ENCODE peak calls at places on chromosomes 13 and 19, in eight cellular contexts. F is naive thymus-derived CD8-positive, alpha-beta T cell; P is caudate nucleus; H is stimulated activated CD8-positive, alpha-beta memory T cell treated with anti-CD3 and anti-CD28 coated beads, Interleukin-15, amount 100 ng/mL, for 1 hour; L is HFF-Myc; M is cardiac fibroblast; A is NCI-H1694; D is dorsolateral prefrontal cortex. G is an unnamed sample.

GRCh38 chr19:5826531-5827341 is 12.8 kb downstream of the FUT6 start:
- DNase-seq in P (no peak), L (no peak), F (no peak), A (peak; percentile 38), H (no peak), M (peak; percentile 23), D (no peak), G (peak; percentile 6)

GRCh38 chr13:114112231-114112825 is 20.1 kb downstream of the RASA3 start:
- DNase-seq in D (no peak), A (no peak), M (no peak), L (no peak), P (no peak), H (no peak), F (no peak), G (no peak)

GRCh38 chr19:10043286-10043927 is 30.1 kb downstream of the RDH8 start:
- DNase-seq in M (peak; percentile 65), F (peak; percentile 1), H (no peak), D (no peak), L (no peak), A (no peak), P (no peak), G (no peak)

GRCh38 chr19:12155324-12155723 is 1.2 kb downstream of the ZNF625 start:
- DNase-seq in M (no peak), L (no peak), A (no peak), D (no peak), F (no peak), H (no peak), P (no peak), G (no peak)

GRCh38 chr13:39091586-39091985 is 53.3 kb downstream of the NHLRC3 start:
- DNase-seq in P (no peak), H (no peak), A (no peak), M (no peak), L (no peak), F (no peak), D (no peak), G (no peak)

GRCh38 chr19:5048727-5049553 is 80.0 kb downstream of the KDM4B start:
- DNase-seq in F (no peak), H (no peak), L (no peak), P (no peak), A (no peak), M (peak; percentile 55), D (no peak), G (peak; percentile 38)

GRCh38 chr19:18499055-18499775 is 22.7 kb downstream of the ELL start:
- DNase-seq in D (no peak), A (no peak), M (no peak), P (no peak), H (no peak), F (no peak), L (no peak), G (no peak)

GRCh38 chr19:3080281-3080680 is 13.9 kb upstream of the GNA11 start:
- DNase-seq in P (no peak), H (no peak), D (no peak), M (peak; percentile 21), L (no peak), F (no peak), A (no peak), G (no peak)

GRCh38 chr19:3950871-3951861 is 18.3 kb downstream of the NMRK2 start:
- DNase-seq in F (peak; percentile 22), P (no peak), A (no peak), L (no peak), H (no peak), M (no peak), D (no peak), G (no peak)

GRCh38 chr19:45547211-45547770 is 37.3 kb downstream of the OPA3 start:
- DNase-seq in H (no peak), D (no peak), A (no peak), F (no peak), M (no peak), L (no peak), P (no peak), G (no peak)

GRCh38 chr13:55516610-55517009 is 1624.1 kb upstream of the PRR20A start:
- DNase-seq in F (no peak), M (no peak), L (no peak), D (no peak), P (no peak), H (no peak), A (no peak), G (no peak)

GRCh38 chr19:55694241-55694655 is 19.2 kb downstream of the EPN1 start:
- DNase-seq in D (no peak), L (no peak), P (no peak), H (no peak), F (no peak), A (no peak), M (no peak), G (no peak)

GRCh38 chr13:110915874-110916670 is 1.2 kb upstream of the ANKRD10 start:
- DNase-seq in L (no peak), M (peak; percentile 79), F (no peak), A (no peak), D (peak; percentile 35), P (no peak), H (no peak), G (no peak)

GRCh38 chr13:50453238-50453637 is 390.3 kb downstream of the DLEU7 start:
- DNase-seq in H (no peak), L (no peak), F (no peak), D (no peak), M (peak; percentile 20), A (no peak), P (no peak), G (no peak)

GRCh38 chr13:113930711-113931637 is 42.9 kb downstream of the C13orf46 start:
- DNase-seq in H (peak; percentile 16), A (no peak), D (peak; percentile 19), L (no peak), M (no peak), P (no peak), F (no peak), G (no peak)

GRCh38 chr19:46221981-46222610 is 7.4 kb upstream of the IGFL1 start:
- DNase-seq in F (no peak), L (no peak), D (no peak), P (no peak), A (no peak), M (peak; percentile 84), H (no peak), G (no peak)

GRCh38 chr13:113547248-113547971 is 37.1 kb upstream of the TFDP1 start:
- DNase-seq in P (no peak), L (no peak), A (no peak), D (peak; percentile 24), H (no peak), F (no peak), M (peak; percentile 76), G (no peak)

GRCh38 chr13:79671420-79671819 is 190.5 kb downstream of the NDFIP2 start:
- DNase-seq in P (no peak), H (no peak), F (no peak), D (no peak), M (no peak), L (no peak), A (no peak), G (no peak)

GRCh38 chr19:17170538-17171297 is 44.4 kb upstream of the USE1 start:
- DNase-seq in M (no peak), H (no peak), D (no peak), A (no peak), L (no peak), F (no peak), P (no peak), G (no peak)

G was measured in anterior cingulate cortex.